ENCODE peak calls at places on chromosomes 1 and 21, in ten cellular contexts. P is activated CD4-positive, alpha-beta T cell treated with anti-CD3 and anti-CD28 coated beads, Interleukin-2, amount 50 U/mL, for 24 hours; M is HuH-7; R is tibial nerve; Z is effector CD4-positive, alpha-beta T cell; F is thoracic aorta; V is B cell; N is left lung; D is cardiac fibroblast; S is T-helper 2 cell. G is an unnamed sample.

GRCh38 chr1:66270122-66270812 is 263.7 kb upstream of the SGIP1 start:
- DNase-seq in D (peak; percentile 70), P (no peak), R (peak; percentile 48), V (no peak), F (no peak), N (peak; percentile 45), Z (no peak), M (no peak), S (no peak), G (no peak)

GRCh38 chr1:57279909-57280666 is 143.8 kb downstream of the DAB1 start:
- DNase-seq in S (no peak), M (peak; percentile 40), F (no peak), P (no peak), R (no peak), D (peak; percentile 1), Z (no peak), N (no peak), V (no peak), G (no peak)

GRCh38 chr1:201166964-201167624 is 12.8 kb upstream of the TMEM9 start:
- DNase-seq in P (no peak), V (no peak), F (no peak), R (no peak), Z (no peak), M (no peak), N (no peak), D (no peak), S (no peak), G (no peak)

GRCh38 chr1:101147381-101147780 is 89.4 kb upstream of the S1PR1 start:
- DNase-seq in M (no peak), P (no peak), R (no peak), S (no peak), N (no peak), Z (no peak), D (no peak), V (no peak), F (no peak), G (no peak)

GRCh38 chr21:45334134-45334533 is 46.4 kb upstream of the POFUT2 start:
- DNase-seq in R (no peak), F (no peak), M (no peak), Z (no peak), V (no peak), N (peak; percentile 17), S (no peak), P (no peak), D (no peak), G (no peak)

GRCh38 chr1:193094112-193094511 is 11.1 kb downstream of the GLRX2 start:
- DNase-seq in N (no peak), D (no peak), V (no peak), F (no peak), S (no peak), P (no peak), M (no peak), Z (no peak), R (no peak), G (no peak)

GRCh38 chr1:200332716-200333115 is 77.1 kb downstream of the ZNF281 start:
- DNase-seq in N (no peak), F (no peak), D (no peak), S (no peak), R (no peak), P (no peak), V (no peak), M (no peak), Z (no peak), G (no peak)

GRCh38 chr1:12339861-12340557 is 110.2 kb downstream of the VPS13D start:
- DNase-seq in S (no peak), V (no peak), Z (no peak), R (no peak), N (no peak), P (no peak), F (no peak), D (no peak), M (no peak), G (no peak)

GRCh38 chr1:41589395-41589794 is 104.9 kb upstream of the EDN2 start:
- DNase-seq in F (no peak), S (no peak), Z (no peak), R (no peak), V (no peak), P (no peak), N (no peak), M (no peak), D (no peak), G (no peak)

GRCh38 chr21:15141236-15141970 is 76.6 kb upstream of the NRIP1 start:
- DNase-seq in S (no peak), Z (no peak), D (no peak), F (no peak), N (peak; percentile 73), M (no peak), P (no peak), R (no peak), V (no peak), G (no peak)

GRCh38 chr1:179366093-179366800 is 476 bp downstream of the AXDND1 start:
- DNase-seq in S (no peak), R (no peak), F (no peak), M (peak; percentile 19), Z (no peak), D (peak; percentile 31), N (no peak), V (no peak), P (no peak), G (peak; percentile 2)

G was measured in H1.